ENCODE peak calls at places on chromosomes 1 and 21, in four cellular contexts. One of them, this sample, is unnamed. For H3K4me1, the result is how much of the 10 kb centered on the place peaks cover.

GRCh38 chr1:69567847-69568434 is at the start of gene LRRC7:
- DNase-seq in adrenal gland: no peak
- DNase-seq in ovary: no peak
- DNase-seq in heart left ventricle: peak
- DNase-seq in this sample: peak

GRCh38 chr1:40630488-40631223 is 34.8 kb downstream of the RIMS3 start:
- DNase-seq in adrenal gland: peak
- DNase-seq in ovary: no peak
- DNase-seq in heart left ventricle: no peak
- DNase-seq in this sample: peak

GRCh38 chr21:33373451-33373850 is 29.8 kb upstream of the IFNGR2 start:
- DNase-seq in adrenal gland: no peak
- DNase-seq in ovary: no peak
- DNase-seq in heart left ventricle: no peak
- DNase-seq in this sample: peak

GRCh38 chr1:12615166-12615915 is 2.7 kb downstream of the DHRS3 start:
- DNase-seq in adrenal gland: no peak
- DNase-seq in ovary: no peak
- DNase-seq in heart left ventricle: no peak
- DNase-seq in this sample: no peak

GRCh38 chr1:208242829-208243521 is 1.2 kb downstream of the PLXNA2 start:
- DNase-seq in adrenal gland: no peak
- DNase-seq in ovary: no peak
- DNase-seq in heart left ventricle: no peak
- DNase-seq in this sample: peak

GRCh38 chr1:23543707-23544443 is 12.8 kb upstream of the E2F2 start:
- DNase-seq in adrenal gland: peak
- DNase-seq in ovary: no peak
- DNase-seq in heart left ventricle: no peak
- DNase-seq in this sample: no peak

GRCh38 chr1:228000416-228000815 is 6.4 kb upstream of the WNT3A start:
- DNase-seq in adrenal gland: no peak
- DNase-seq in ovary: no peak
- DNase-seq in heart left ventricle: no peak
- DNase-seq in this sample: no peak

GRCh38 chr1:31679091-31679490 is 24.7 kb downstream of the COL16A1 start:
- DNase-seq in adrenal gland: no peak
- DNase-seq in ovary: no peak
- DNase-seq in heart left ventricle: no peak
- DNase-seq in this sample: no peak

GRCh38 chr1:19023787-19024186 is 67.3 kb upstream of the IFFO2 start:
- DNase-seq in adrenal gland: no peak
- DNase-seq in ovary: no peak
- DNase-seq in heart left ventricle: no peak
- DNase-seq in this sample: no peak

GRCh38 chr21:34110594-34111202 is 37.3 kb downstream of the MRPS6 start:
- DNase-seq in adrenal gland: no peak
- DNase-seq in ovary: no peak
- DNase-seq in heart left ventricle: no peak
- DNase-seq in this sample: no peak

GRCh38 chr1:1627842-1628655 is 3.9 kb upstream of the MMP23B start:
- DNase-seq in adrenal gland: no peak
- DNase-seq in ovary: peak
- DNase-seq in heart left ventricle: no peak
- DNase-seq in this sample: peak

GRCh38 chr1:19257178-19257914 is 5.7 kb downstream of the MRTO4 start:
- DNase-seq in adrenal gland: peak
- DNase-seq in ovary: no peak
- DNase-seq in heart left ventricle: peak
- DNase-seq in this sample: peak

GRCh38 chr1:223756002-223756775 is 43.9 kb downstream of the CAPN2 start:
- DNase-seq in adrenal gland: no peak
- DNase-seq in ovary: no peak
- DNase-seq in heart left ventricle: no peak
- DNase-seq in this sample: no peak

GRCh38 chr1:184535191-184535970 is 148.6 kb downstream of the C1orf21 start:
- DNase-seq in adrenal gland: peak
- DNase-seq in ovary: no peak
- DNase-seq in heart left ventricle: no peak
- DNase-seq in this sample: no peak

GRCh38 chr1:20883766-20884165 is 96.7 kb upstream of the HP1BP3 start:
- DNase-seq in adrenal gland: no peak
- DNase-seq in ovary: no peak
- DNase-seq in heart left ventricle: no peak
- DNase-seq in this sample: no peak

GRCh38 chr1:172647110-172647564 is 11.8 kb upstream of the FASLG start:
- DNase-seq in adrenal gland: no peak
- DNase-seq in ovary: no peak
- DNase-seq in heart left ventricle: no peak
- DNase-seq in this sample: no peak

GRCh38 chr1:94603663-94604062 is 62.1 kb upstream of the F3 start:
- DNase-seq in adrenal gland: no peak
- DNase-seq in ovary: no peak
- DNase-seq in heart left ventricle: no peak
- DNase-seq in this sample: no peak

GRCh38 chr1:94600556-94600955 is 59.0 kb upstream of the F3 start:
- DNase-seq in adrenal gland: no peak
- DNase-seq in ovary: no peak
- DNase-seq in heart left ventricle: no peak
- DNase-seq in this sample: no peak

GRCh38 chr1:94606471-94606870 is 64.9 kb upstream of the F3 start:
- DNase-seq in adrenal gland: no peak
- DNase-seq in ovary: no peak
- DNase-seq in heart left ventricle: no peak
- DNase-seq in this sample: no peak

GRCh38 chr1:94602312-94602711 is 60.8 kb upstream of the F3 start:
- DNase-seq in adrenal gland: peak
- DNase-seq in ovary: no peak
- DNase-seq in heart left ventricle: no peak
- DNase-seq in this sample: peak

GRCh38 chr1:94602802-94603625 is 61.5 kb upstream of the F3 start:
- DNase-seq in adrenal gland: no peak
- DNase-seq in ovary: no peak
- DNase-seq in heart left ventricle: no peak
- DNase-seq in this sample: no peak
- H3K4me1 ChIP-seq in adrenal gland: under half
- H3K4me1 ChIP-seq in ovary: under half
- H3K4me1 ChIP-seq in heart left ventricle: under half
- H3K4me1 ChIP-seq in this sample: under half

GRCh38 chr1:160747717-160748116 is 8.7 kb downstream of the SLAMF7 start:
- DNase-seq in adrenal gland: no peak
- DNase-seq in ovary: no peak
- DNase-seq in heart left ventricle: no peak
- DNase-seq in this sample: no peak
- H3K4me1 ChIP-seq in adrenal gland: under half
- H3K4me1 ChIP-seq in ovary: under half
- H3K4me1 ChIP-seq in heart left ventricle: under half
- H3K4me1 ChIP-seq in this sample: under half

GRCh38 chr1:182629674-182630073 is 25.5 kb upstream of the RGS16 start:
- DNase-seq in adrenal gland: no peak
- DNase-seq in ovary: no peak
- DNase-seq in heart left ventricle: no peak
- DNase-seq in this sample: no peak
- H3K4me1 ChIP-seq in adrenal gland: under half
- H3K4me1 ChIP-seq in ovary: under half
- H3K4me1 ChIP-seq in heart left ventricle: under half
- H3K4me1 ChIP-seq in this sample: under half

DNA sequence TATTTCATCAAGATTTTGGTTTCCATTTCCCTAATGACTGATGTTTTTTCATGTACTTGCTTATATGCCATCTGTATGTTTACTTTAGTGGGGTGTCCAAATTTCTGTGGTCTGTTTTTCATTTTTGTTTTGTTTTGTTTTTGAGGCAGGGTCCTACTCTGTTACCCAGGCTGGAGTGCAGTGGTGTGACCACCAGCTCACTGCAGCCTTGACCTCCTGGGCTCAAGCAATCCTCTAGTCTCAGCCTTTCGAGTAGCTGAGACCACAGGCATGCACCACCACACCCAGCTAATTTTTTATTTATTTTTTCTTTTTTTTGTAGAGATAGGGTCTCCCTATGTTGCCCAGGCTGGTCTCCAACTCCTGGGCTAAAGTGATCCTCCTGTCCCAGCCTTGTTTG is 378.0 kb upstream of the VAMP3 start:
- DNase-seq in adrenal gland: no peak
- DNase-seq in ovary: no peak
- DNase-seq in heart left ventricle: no peak
- DNase-seq in this sample: no peak
- H3K4me1 ChIP-seq in adrenal gland: under half
- H3K4me1 ChIP-seq in ovary: under half
- H3K4me1 ChIP-seq in heart left ventricle: under half
- H3K4me1 ChIP-seq in this sample: under half

GRCh38 chr1:235079443-235079967 is 49.1 kb downstream of the TOMM20 start:
- DNase-seq in adrenal gland: peak
- DNase-seq in ovary: no peak
- DNase-seq in heart left ventricle: no peak
- DNase-seq in this sample: peak

GRCh38 chr1:235078927-235079381 is 49.7 kb downstream of the TOMM20 start:
- DNase-seq in adrenal gland: no peak
- DNase-seq in ovary: no peak
- DNase-seq in heart left ventricle: no peak
- DNase-seq in this sample: no peak

GRCh38 chr1:235077571-235078479 is 50.8 kb downstream of the TOMM20 start:
- DNase-seq in adrenal gland: peak
- DNase-seq in ovary: no peak
- DNase-seq in heart left ventricle: no peak
- DNase-seq in this sample: no peak

GRCh38 chr1:235077163-235077540 is 51.5 kb downstream of the TOMM20 start:
- DNase-seq in adrenal gland: no peak
- DNase-seq in ovary: no peak
- DNase-seq in heart left ventricle: no peak
- DNase-seq in this sample: peak

GRCh38 chr1:235078480-235078803 is 50.2 kb downstream of the TOMM20 start:
- DNase-seq in adrenal gland: no peak
- DNase-seq in ovary: no peak
- DNase-seq in heart left ventricle: no peak
- DNase-seq in this sample: no peak
- H3K4me1 ChIP-seq in adrenal gland: half or more
- H3K4me1 ChIP-seq in ovary: under half
- H3K4me1 ChIP-seq in heart left ventricle: half or more
- H3K4me1 ChIP-seq in this sample: half or more

GRCh38 chr1:109826930-109827349 is 63.2 kb upstream of the EPS8L3 start:
- DNase-seq in adrenal gland: peak
- DNase-seq in ovary: no peak
- DNase-seq in heart left ventricle: no peak
- DNase-seq in this sample: peak
- H3K4me1 ChIP-seq in adrenal gland: under half
- H3K4me1 ChIP-seq in ovary: under half
- H3K4me1 ChIP-seq in heart left ventricle: under half
- H3K4me1 ChIP-seq in this sample: under half

DNA sequence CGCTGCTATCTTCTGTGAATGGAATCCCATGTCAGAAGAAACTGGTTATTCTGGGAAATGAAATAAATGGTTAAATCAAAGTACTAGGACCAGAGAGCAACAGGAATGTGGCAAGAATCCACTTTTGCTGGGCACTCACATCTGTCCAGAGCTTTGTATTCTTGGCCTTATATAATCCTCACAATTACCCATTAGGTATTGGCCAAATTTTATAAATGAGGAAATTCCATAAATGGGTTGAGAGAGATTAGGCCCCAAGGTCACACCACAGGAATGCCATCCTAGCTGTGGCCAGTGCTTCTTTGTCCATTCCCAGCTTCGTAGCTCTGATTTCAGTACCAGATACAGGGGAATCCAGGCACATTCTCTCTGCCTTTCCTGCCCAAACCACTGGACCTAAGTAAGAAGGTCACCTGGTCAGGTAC is 76.1 kb upstream of the HOOK1 start:
- DNase-seq in adrenal gland: peak
- DNase-seq in ovary: no peak
- DNase-seq in heart left ventricle: no peak
- DNase-seq in this sample: no peak
- H3K4me1 ChIP-seq in adrenal gland: under half
- H3K4me1 ChIP-seq in ovary: under half
- H3K4me1 ChIP-seq in heart left ventricle: under half
- H3K4me1 ChIP-seq in this sample: under half

DNA sequence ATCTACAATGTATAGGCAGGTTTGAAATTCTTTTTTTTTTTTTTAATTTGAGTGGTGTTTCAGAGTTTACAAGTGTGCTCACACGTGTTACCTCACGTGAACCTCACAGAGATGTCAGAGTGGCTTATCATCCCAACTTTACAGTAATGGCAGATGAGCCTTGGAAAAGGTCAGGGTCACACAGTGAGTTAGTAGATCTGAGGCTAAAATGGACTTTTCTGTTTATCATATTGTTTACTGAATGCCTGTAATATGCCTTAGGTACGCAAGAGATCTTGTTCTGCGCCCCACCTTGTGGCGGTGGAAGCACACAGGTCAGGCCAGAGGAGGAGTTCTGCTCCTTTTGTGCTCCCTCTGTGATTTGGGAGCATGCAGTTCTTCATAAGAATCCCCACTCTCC is 80.0 kb downstream of the DYRK1A start:
- DNase-seq in adrenal gland: peak
- DNase-seq in ovary: no peak
- DNase-seq in heart left ventricle: no peak
- DNase-seq in this sample: no peak
- H3K4me1 ChIP-seq in adrenal gland: half or more
- H3K4me1 ChIP-seq in ovary: under half
- H3K4me1 ChIP-seq in heart left ventricle: half or more
- H3K4me1 ChIP-seq in this sample: under half

GRCh38 chr1:206050655-206051235 is 2.2 kb upstream of the RHEX start:
- DNase-seq in adrenal gland: peak
- DNase-seq in ovary: no peak
- DNase-seq in heart left ventricle: no peak
- DNase-seq in this sample: no peak

GRCh38 chr1:206047271-206047670 is 5.7 kb upstream of the RHEX start:
- DNase-seq in adrenal gland: no peak
- DNase-seq in ovary: no peak
- DNase-seq in heart left ventricle: no peak
- DNase-seq in this sample: no peak

GRCh38 chr1:206049293-206049692 is 3.7 kb upstream of the RHEX start:
- DNase-seq in adrenal gland: no peak
- DNase-seq in ovary: no peak
- DNase-seq in heart left ventricle: no peak
- DNase-seq in this sample: no peak

GRCh38 chr1:206048582-206048981 is 4.4 kb upstream of the RHEX start:
- DNase-seq in adrenal gland: peak
- DNase-seq in ovary: no peak
- DNase-seq in heart left ventricle: peak
- DNase-seq in this sample: no peak

GRCh38 chr1:206049919-206050600 is 2.9 kb upstream of the RHEX start:
- DNase-seq in adrenal gland: no peak
- DNase-seq in ovary: no peak
- DNase-seq in heart left ventricle: no peak
- DNase-seq in this sample: no peak
- H3K4me1 ChIP-seq in adrenal gland: under half
- H3K4me1 ChIP-seq in ovary: under half
- H3K4me1 ChIP-seq in heart left ventricle: under half
- H3K4me1 ChIP-seq in this sample: under half

This sample was measured in upper lobe of right lung.